ENCODE peak calls at places on chromosomes 4 and X, in seven cellular contexts. X, S, Q, B, K, M and R are unnamed samples.

GRCh38 chr4:128604840-128605239 is 204.7 kb upstream of the JADE1 start:
- DNase-seq in X (no peak), M (no peak), Q (no peak), S (no peak), K (no peak), B (no peak), R (no peak)

GRCh38 chrX:109448539-109448938 is 33.3 kb downstream of the GUCY2F start:
- DNase-seq in Q (no peak), S (no peak), M (no peak), K (no peak), X (no peak), B (no peak), R (no peak)

GRCh38 chr4:100816646-100817045 is 298.8 kb upstream of the EMCN start:
- DNase-seq in Q (no peak), X (no peak), K (no peak), M (no peak), S (no peak), B (no peak), R (no peak)

GRCh38 chr4:139540637-139541036 is 15.4 kb downstream of the SETD7 start:
- DNase-seq in M (no peak), X (no peak), B (no peak), S (no peak), Q (no peak), K (no peak), R (no peak)

GRCh38 chr4:15670576-15670975 is 11.1 kb upstream of the FAM200B start:
- DNase-seq in X (no peak), S (no peak), K (no peak), B (no peak), Q (no peak), M (no peak), R (no peak)

GRCh38 chrX:10240918-10241317 is 84.1 kb downstream of the CLCN4 start:
- DNase-seq in X (no peak), K (peak; percentile 67), S (no peak), M (no peak), Q (no peak), B (no peak), R (no peak)

GRCh38 chr4:53653484-53654053 is 62.3 kb upstream of the LNX1 start:
- DNase-seq in X (no peak), Q (no peak), S (no peak), K (peak; percentile 2), B (no peak), M (no peak), R (no peak)

GRCh38 chr4:181688886-181689285 is 554.3 kb upstream of the TENM3 start:
- DNase-seq in K (peak; percentile 74), M (no peak), Q (no peak), S (no peak), X (no peak), B (no peak), R (no peak)

GRCh38 chr4:122576261-122577188 is 44.3 kb downstream of the IL21 start:
- DNase-seq in M (no peak), X (no peak), Q (peak; percentile 10), S (peak; percentile 67), K (peak; percentile 70), B (no peak), R (no peak)

GRCh38 chrX:19007011-19007410 is 23.1 kb upstream of the PHKA2 start:
- DNase-seq in X (no peak), K (no peak), S (no peak), Q (no peak), M (no peak), B (no peak), R (no peak)

GRCh38 chrX:138756234-138756633 is 44.7 kb upstream of the FGF13 start:
- DNase-seq in M (peak; percentile 6), B (no peak), K (peak; percentile 2), X (no peak), Q (peak; percentile 28), S (peak; percentile 77), R (no peak)